ENCODE peak calls at places on chromosomes 2 and 18, in five cellular contexts. E is heart left ventricle, H is A549, S is uterus, T is stomach. Z is an unnamed sample.
A peak's percentile ranks its signal among the peaks of the same experiment; 100 is the strongest.

GRCh38 chr2:67886423-67886822 is 176.4 kb downstream of the C1D start:
- DNase-seq in E (no peak), H (no peak), S (no peak), T (no peak), Z (no peak)

GRCh38 chr2:29215073-29215472 is 99.9 kb downstream of the CLIP4 start:
- DNase-seq in E (no peak), H (no peak), S (no peak), T (no peak), Z (no peak)

GRCh38 chr2:131056204-131056975 is 36.9 kb downstream of the FAM168B start:
- DNase-seq in E (no peak), H (no peak), S (no peak), T (no peak), Z (peak; percentile 44)

GRCh38 chr2:174544156-174544555 is 53.4 kb downstream of the WIPF1 start:
- DNase-seq in E (no peak), H (no peak), S (no peak), T (no peak), Z (no peak)

GRCh38 chr2:9271691-9272090 is 65.1 kb downstream of the ASAP2 start:
- DNase-seq in E (no peak), H (no peak), S (no peak), T (no peak), Z (no peak)

GRCh38 chr2:200174433-200175216 is 131.9 kb upstream of the SPATS2L start:
- DNase-seq in E (no peak), H (no peak), S (no peak), T (no peak), Z (no peak)

GRCh38 chr2:144447535-144447934 is 72.4 kb downstream of the ZEB2 start:
- DNase-seq in E (no peak), H (no peak), S (no peak), T (no peak), Z (no peak)

GRCh38 chr2:241037498-241037897 is 39.1 kb downstream of the SNED1 start:
- DNase-seq in E (no peak), H (no peak), S (no peak), T (no peak), Z (no peak)

GRCh38 chr2:127100261-127101047 is 6.5 kb downstream of the BIN1 start:
- DNase-seq in E (no peak), H (peak; percentile 61), S (peak; percentile 17), T (peak; percentile 85), Z (no peak)

GRCh38 chr18:42936289-42936688 is 179.2 kb downstream of the RIT2 start:
- DNase-seq in E (no peak), H (no peak), S (no peak), T (no peak), Z (no peak)

GRCh38 chr2:180367831-180368230 is 360.7 kb upstream of the CWC22 start:
- DNase-seq in E (no peak), H (no peak), S (no peak), T (no peak), Z (no peak)

GRCh38 chr2:51981813-51982212 is 949.9 kb upstream of the NRXN1 start:
- DNase-seq in E (no peak), H (no peak), S (no peak), T (no peak), Z (no peak)

GRCh38 chr2:95115418-95115817 is 6.2 kb downstream of the MRPS5 start:
- DNase-seq in E (peak; percentile 54), H (peak; percentile 68), S (peak; percentile 29), T (peak; percentile 81), Z (peak; percentile 81)

GRCh38 chr2:109637749-109638570 is 23.8 kb downstream of the SOWAHC start:
- DNase-seq in E (no peak), H (no peak), S (no peak), T (no peak), Z (no peak)

GRCh38 chr2:5691659-5692529 is at the start of gene SOX11:
- DNase-seq in E (peak; percentile 56), H (no peak), S (no peak), T (no peak), Z (no peak)

GRCh38 chr2:5690231-5690630 is 2.0 kb upstream of the SOX11 start:
- DNase-seq in E (no peak), H (no peak), S (no peak), T (no peak), Z (no peak)

GRCh38 chr2:5692561-5693287 is 540 bp downstream of the SOX11 start:
- DNase-seq in E (no peak), H (no peak), S (no peak), T (no peak), Z (no peak)

GRCh38 chr2:5689790-5690189 is 2.4 kb upstream of the SOX11 start:
- DNase-seq in E (no peak), H (no peak), S (no peak), T (no peak), Z (no peak)

DNA sequence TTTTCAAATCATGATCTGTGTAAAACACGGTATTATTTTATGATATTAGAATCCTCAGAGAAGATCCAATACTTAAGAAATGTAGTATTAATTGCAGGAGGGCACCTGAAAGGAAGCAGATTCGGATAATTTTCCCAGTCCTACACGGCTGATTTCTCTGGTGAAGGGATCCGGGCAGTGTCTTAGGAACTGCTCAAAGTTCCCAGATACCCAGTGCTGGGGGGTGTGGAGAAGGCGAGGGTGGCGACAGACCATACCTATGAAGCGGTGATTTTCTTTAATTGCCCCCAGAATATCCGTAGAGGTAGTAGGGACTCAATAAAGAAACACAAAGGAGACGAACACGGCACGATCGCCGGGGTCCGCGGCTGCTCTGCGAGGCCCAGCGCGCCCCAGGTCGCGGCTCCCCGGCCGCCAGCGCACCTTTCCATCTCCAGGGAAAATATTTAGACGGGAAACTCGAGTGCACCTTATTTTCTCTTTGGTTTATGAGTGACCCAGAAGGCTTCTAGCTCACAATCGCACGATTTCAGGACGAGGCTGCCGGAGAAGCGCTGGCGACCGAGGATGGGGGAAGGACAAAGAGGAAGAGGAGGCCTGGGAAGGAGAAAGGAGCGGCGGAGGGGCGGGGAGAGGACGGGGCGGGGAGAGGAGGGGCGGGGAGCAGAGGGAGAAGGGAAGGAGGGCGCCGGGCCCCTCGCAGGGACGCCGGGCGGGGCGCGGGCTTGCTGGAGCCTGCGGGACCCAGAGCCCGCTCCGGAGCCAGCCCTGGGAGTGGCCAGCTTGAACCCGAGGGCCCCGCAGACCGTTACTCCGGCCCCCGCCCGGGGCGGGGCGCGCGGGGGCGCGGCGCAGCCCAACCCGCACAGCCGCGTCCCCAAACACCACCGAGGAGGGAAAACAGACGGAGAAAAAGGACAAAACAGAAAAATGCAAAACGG is 1.2 kb upstream of the SOX11 start:
- DNase-seq in E (no peak), H (no peak), S (no peak), T (no peak), Z (no peak)
- TF ChIP-seq POLR2A in E (no peak), H (no peak), S (no peak), T (no peak), Z (no peak)

DNA sequence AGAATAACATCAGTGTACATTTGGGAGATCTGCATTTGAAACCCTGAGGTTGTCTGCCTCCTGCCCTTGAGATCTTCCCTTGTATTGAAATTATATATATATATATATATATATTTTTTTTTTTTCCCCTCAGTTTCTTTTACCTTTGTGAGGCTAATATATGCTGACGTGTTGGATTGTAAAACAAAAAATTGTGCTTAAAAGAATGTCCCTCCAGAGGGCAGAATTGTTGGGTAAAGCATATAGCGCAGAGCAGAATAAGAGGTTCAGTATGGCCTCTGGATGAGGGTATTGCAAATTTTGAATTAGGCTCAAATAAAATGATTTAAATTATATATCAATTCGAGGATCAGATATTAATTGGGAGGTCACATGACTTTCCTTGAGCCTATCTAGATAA is 12.4 kb downstream of the NABP1 start:
- DNase-seq in E (no peak), H (no peak), S (no peak), T (no peak), Z (no peak)
- TF ChIP-seq POLR2A in E (no peak), H (no peak), S (no peak), T (no peak), Z (no peak)

GRCh38 chr18:31659574-31660149 is 24.7 kb downstream of the B4GALT6 start:
- DNase-seq in E (no peak), H (no peak), S (no peak), T (no peak), Z (no peak)

GRCh38 chr18:31657823-31658669 is 26.3 kb downstream of the B4GALT6 start:
- DNase-seq in E (no peak), H (no peak), S (no peak), T (no peak), Z (no peak)

GRCh38 chr18:31660763-31661162 is 23.6 kb downstream of the B4GALT6 start:
- DNase-seq in E (no peak), H (no peak), S (no peak), T (no peak), Z (no peak)

GRCh38 chr18:31656754-31657153 is 27.6 kb downstream of the B4GALT6 start:
- DNase-seq in E (no peak), H (no peak), S (no peak), T (no peak), Z (no peak)

GRCh38 chr18:31658670-31659573 is 25.5 kb downstream of the B4GALT6 start:
- DNase-seq in E (no peak), H (no peak), S (no peak), T (no peak), Z (no peak)
- TF ChIP-seq POLR2A in E (no peak), H (no peak), S (no peak), T (no peak), Z (no peak)

GRCh38 chr2:172085460-172086159 is at the start of gene DLX1:
- DNase-seq in E (no peak), H (peak; percentile 51), S (no peak), T (no peak), Z (no peak)

GRCh38 chr2:172083725-172084483 is 1.4 kb upstream of the DLX1 start:
- DNase-seq in E (no peak), H (no peak), S (no peak), T (no peak), Z (no peak)

GRCh38 chr2:172084484-172084733 is 898 bp upstream of the DLX1 start:
- DNase-seq in E (no peak), H (no peak), S (no peak), T (no peak), Z (no peak)

GRCh38 chr2:172086349-172087190 is 1.3 kb downstream of the DLX1 start:
- DNase-seq in E (no peak), H (no peak), S (no peak), T (no peak), Z (no peak)

DNA sequence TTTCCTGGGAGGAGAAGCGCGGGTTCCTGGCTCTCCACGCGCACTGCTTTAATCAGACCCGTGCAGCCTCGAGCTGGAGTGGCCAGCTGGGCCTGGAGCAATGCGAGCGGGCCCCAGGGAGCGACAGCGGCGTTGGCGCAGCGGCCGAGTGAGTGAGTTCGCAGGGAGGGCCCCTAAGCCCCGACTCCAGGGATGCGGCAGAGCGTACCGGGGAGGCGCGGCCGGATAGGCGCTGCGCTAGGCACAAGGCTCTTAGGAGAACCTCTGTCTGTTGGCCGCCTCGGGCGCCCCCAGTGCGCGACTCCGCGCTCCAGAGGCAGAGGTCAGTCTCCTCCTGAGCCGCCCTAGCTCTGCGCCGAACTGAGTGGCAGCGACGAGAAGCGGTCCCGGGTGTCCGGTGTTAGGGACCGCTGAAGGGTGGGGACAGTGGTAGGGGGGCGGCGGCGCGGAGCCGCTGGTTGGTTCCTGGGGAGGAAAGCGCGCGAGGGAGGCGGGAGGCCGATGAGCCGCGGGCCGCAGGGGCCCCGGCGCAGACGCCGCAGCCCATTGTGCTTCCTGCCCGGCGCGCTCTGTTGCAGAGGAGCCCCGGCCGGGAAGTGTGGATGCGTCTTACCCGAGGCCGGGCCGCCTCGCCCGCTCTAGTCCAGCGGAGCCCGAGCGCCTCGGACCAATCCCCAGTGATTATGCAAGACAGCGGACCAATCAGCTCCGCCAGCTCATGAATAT is 410 bp upstream of the DLX1 start:
- DNase-seq in E (peak; percentile 76), H (peak; percentile 79), S (peak; percentile 53), T (peak; percentile 69), Z (peak; percentile 52)
- TF ChIP-seq POLR2A in E (no peak), H (peak; percentile 77), S (no peak), T (no peak), Z (no peak)

Z was measured in thyroid gland.